ENCODE peak calls at places on chromosomes 4 and X, in four cellular contexts. V is RPMI8226, N is foreskin fibroblast, P is HTR-8/SVneo. T is an unnamed sample.

GRCh38 chrX:28848707-28849106 is 261.5 kb downstream of the IL1RAPL1 start:
- DNase-seq in P (no peak), V (no peak), N (no peak), T (no peak)

GRCh38 chr4:54359919-54360650 is 131.0 kb downstream of the PDGFRA start:
- DNase-seq in P (no peak), N (no peak), V (no peak), T (no peak)

GRCh38 chrX:115047715-115048114 is 30.3 kb upstream of the IL13RA2 start:
- DNase-seq in V (no peak), P (no peak), N (no peak), T (no peak)

GRCh38 chr4:152937535-152938236 is 1.6 kb downstream of the FHDC1 start:
- DNase-seq in V (peak; percentile 7), P (no peak), N (no peak), T (peak; percentile 36)

GRCh38 chrX:72394518-72395163 is 88.9 kb upstream of the CITED1 start:
- DNase-seq in V (no peak), P (no peak), N (peak; percentile 16), T (peak; percentile 5)

GRCh38 chrX:134520860-134521390 is 61.0 kb downstream of the HPRT1 start:
- DNase-seq in N (peak; percentile 58), P (no peak), V (peak; percentile 44), T (peak; percentile 47)

GRCh38 chr4:183443609-183444148 is 757 bp upstream of the CDKN2AIP start:
- DNase-seq in V (peak; percentile 45), N (no peak), P (peak; percentile 59), T (no peak)

GRCh38 chr4:73099143-73099542 is 29.6 kb upstream of the COX18 start:
- DNase-seq in V (no peak), P (no peak), N (no peak), T (no peak)

GRCh38 chr4:85548116-85548515 is 73.2 kb downstream of the ARHGAP24 start:
- DNase-seq in P (no peak), V (no peak), N (no peak), T (no peak)

GRCh38 chr4:148704291-148704690 is 262.1 kb upstream of the NR3C2 start:
- DNase-seq in V (no peak), P (no peak), N (no peak), T (no peak)

GRCh38 chr4:168628251-168628650 is 131.4 kb downstream of the PALLD start:
- DNase-seq in P (no peak), V (no peak), N (no peak), T (no peak)

GRCh38 chr4:140070369-140070768 is 83.6 kb downstream of the MAML3 start:
- DNase-seq in P (no peak), N (no peak), V (no peak), T (no peak)

GRCh38 chr4:105951198-105951597 is 55.9 kb downstream of the NPNT start:
- DNase-seq in V (no peak), P (no peak), N (no peak), T (peak; percentile 2)

T was measured in hepatic stellate cell.